ENCODE peak calls at places on chromosomes 3 and 15, in eight cellular contexts. X, D, R, M, L, H, A and Z are unnamed samples.

GRCh38 chr15:55823191-55823670 is 80.3 kb upstream of the PRTG start:
- DNase-seq in X (no peak), M (no peak), R (no peak), L (no peak), A (no peak), H (no peak), D (no peak), Z (no peak)

GRCh38 chr15:39358441-39359041 is 222.3 kb upstream of the THBS1 start:
- DNase-seq in R (peak), L (no peak), M (no peak), D (no peak), X (no peak), A (no peak), H (peak), Z (no peak)

GRCh38 chr3:196661400-196661799 is 21.9 kb downstream of the NRROS start:
- DNase-seq in L (peak), A (no peak), M (no peak), X (no peak), D (no peak), H (no peak), R (no peak), Z (no peak)

GRCh38 chr3:143975549-143976152 is 4.0 kb downstream of the DIPK2A start:
- DNase-seq in L (no peak), D (no peak), X (no peak), H (no peak), A (no peak), M (no peak), R (no peak), Z (no peak)

GRCh38 chr15:62068071-62068786 is 1.5 kb downstream of the C2CD4A start:
- DNase-seq in R (peak), L (no peak), M (peak), H (peak), D (no peak), X (no peak), A (peak), Z (peak)

GRCh38 chr3:189267981-189268613 is 96.3 kb downstream of the TPRG1 start:
- DNase-seq in A (peak), X (peak), L (no peak), H (no peak), M (peak), R (no peak), D (no peak), Z (no peak)

GRCh38 chr3:146493221-146493620 is 23.9 kb upstream of the PLSCR2 start:
- DNase-seq in L (no peak), D (no peak), H (no peak), A (no peak), R (no peak), X (no peak), M (no peak), Z (no peak)

GRCh38 chr15:40313531-40314398 is 6.0 kb upstream of the PLCB2 start:
- DNase-seq in R (peak), X (no peak), M (no peak), H (peak), D (no peak), L (no peak), A (no peak), Z (no peak)

GRCh38 chr3:30682434-30683155 is 76.2 kb downstream of the TGFBR2 start:
- DNase-seq in H (no peak), D (no peak), X (no peak), A (no peak), M (no peak), L (no peak), R (no peak), Z (no peak)

GRCh38 chr3:17845026-17845425 is 102.6 kb upstream of the TBC1D5 start:
- DNase-seq in A (no peak), D (no peak), L (no peak), R (no peak), H (no peak), M (no peak), X (no peak), Z (no peak)

GRCh38 chr15:74178326-74179100 is 5.0 kb downstream of the ISLR start:
- DNase-seq in A (no peak), X (no peak), L (peak), R (no peak), M (no peak), H (no peak), D (no peak), Z (no peak)

GRCh38 chr15:34214135-34214534 is 4.2 kb upstream of the KATNBL1 start:
- DNase-seq in L (no peak), A (no peak), M (peak), H (no peak), X (no peak), R (no peak), D (no peak), Z (no peak)

GRCh38 chr15:75349851-75350588 is 3.2 kb downstream of the NEIL1 start:
- DNase-seq in H (no peak), A (no peak), X (no peak), M (peak), R (peak), D (no peak), L (no peak), Z (no peak)

GRCh38 chr3:143826296-143826695 is 22.0 kb downstream of the SLC9A9 start:
- DNase-seq in X (no peak), L (no peak), A (no peak), D (no peak), R (no peak), H (no peak), M (no peak), Z (no peak)

GRCh38 chr3:42180901-42181300 is 85.1 kb downstream of the CCK start:
- DNase-seq in A (no peak), R (no peak), M (no peak), X (no peak), H (no peak), L (no peak), D (no peak), Z (no peak)

GRCh38 chr3:42066516-42067181 is 24.5 kb upstream of the TRAK1 start:
- DNase-seq in X (no peak), D (no peak), L (no peak), A (no peak), H (no peak), M (peak), R (no peak), Z (no peak)

GRCh38 chr3:179884136-179884535 is 152.6 kb downstream of the PEX5L start:
- DNase-seq in R (no peak), L (no peak), D (no peak), X (no peak), A (no peak), H (no peak), M (no peak), Z (no peak)

GRCh38 chr3:188772886-188773285 is 398.9 kb upstream of the TPRG1 start:
- DNase-seq in L (no peak), H (peak), X (no peak), A (no peak), D (no peak), M (no peak), R (peak), Z (no peak)

GRCh38 chr15:47383102-47383501 is 334.2 kb upstream of the SEMA6D start:
- DNase-seq in D (no peak), X (no peak), L (no peak), A (no peak), H (no peak), R (no peak), M (no peak), Z (no peak)

GRCh38 chr3:54897028-54897711 is 30.7 kb downstream of the LRTM1 start:
- DNase-seq in A (no peak), D (no peak), H (no peak), R (no peak), M (no peak), L (no peak), X (no peak), Z (no peak)

GRCh38 chr3:157335677-157336076 is 101.0 kb upstream of the PTX3 start:
- DNase-seq in R (no peak), A (peak), M (peak), L (no peak), D (no peak), H (no peak), X (no peak), Z (no peak)

GRCh38 chr3:184687363-184688049 is 24.4 kb downstream of the MAGEF1 start:
- DNase-seq in M (no peak), A (no peak), R (no peak), D (no peak), H (no peak), L (no peak), X (no peak), Z (no peak)

GRCh38 chr15:78619022-78619950 is 1.5 kb downstream of the CHRNA3 start:
- DNase-seq in M (peak), X (no peak), A (no peak), R (peak), L (no peak), H (no peak), D (no peak), Z (no peak)

GRCh38 chr3:20324664-20325478 is 138.9 kb upstream of the SGO1 start:
- DNase-seq in M (no peak), X (no peak), L (no peak), D (no peak), R (no peak), H (no peak), A (no peak), Z (no peak)

GRCh38 chr15:77013786-77014136 is 18.8 kb downstream of the PSTPIP1 start:
- DNase-seq in R (peak), L (no peak), D (no peak), H (no peak), A (no peak), M (no peak), X (peak), Z (no peak)

GRCh38 chr3:54621181-54621580 is 306.7 kb downstream of the LRTM1 start:
- DNase-seq in L (no peak), D (peak), A (no peak), M (no peak), R (no peak), X (no peak), H (no peak), Z (no peak)

GRCh38 chr15:51270706-51271105 is 67.7 kb downstream of the CYP19A1 start:
- DNase-seq in A (no peak), L (no peak), M (no peak), H (no peak), R (no peak), D (no peak), X (no peak), Z (no peak)

GRCh38 chr3:169272533-169272932 is 391.0 kb downstream of the MECOM start:
- DNase-seq in M (no peak), A (no peak), R (no peak), D (no peak), X (no peak), L (no peak), H (peak), Z (no peak)

GRCh38 chr15:38626443-38627050 is 61.9 kb upstream of the RASGRP1 start:
- DNase-seq in M (no peak), X (no peak), H (no peak), R (no peak), D (no peak), L (no peak), A (no peak), Z (no peak)

GRCh38 chr15:70775160-70775559 is 11.8 kb upstream of the UACA start:
- DNase-seq in A (no peak), X (no peak), L (no peak), H (no peak), M (no peak), D (no peak), R (no peak), Z (no peak)

GRCh38 chr3:21484323-21485154 is 266.5 kb downstream of the ZNF385D start:
- DNase-seq in L (no peak), A (peak), D (no peak), H (peak), M (peak), R (peak), X (no peak), Z (peak)

GRCh38 chr3:3603351-3603750 is 195.9 kb upstream of the LRRN1 start:
- DNase-seq in D (no peak), L (no peak), M (no peak), A (no peak), R (no peak), H (no peak), X (no peak), Z (no peak)

GRCh38 chr15:48385031-48385430 is 53.8 kb downstream of the DUT start:
- DNase-seq in X (no peak), L (no peak), D (no peak), H (no peak), R (no peak), A (no peak), M (no peak), Z (no peak)

GRCh38 chr3:158660711-158661110 is 11.7 kb downstream of the LXN start:
- DNase-seq in H (no peak), M (no peak), L (no peak), A (no peak), X (no peak), D (no peak), R (no peak), Z (no peak)

GRCh38 chr3:10945683-10946287 is 46.8 kb upstream of the SLC6A1 start:
- DNase-seq in M (peak), D (no peak), X (peak), R (peak), L (peak), A (peak), H (peak), Z (peak)

GRCh38 chr3:170811515-170811914 is 58.5 kb downstream of the RPL22L1 start:
- DNase-seq in X (no peak), A (no peak), R (no peak), M (no peak), D (no peak), L (no peak), H (no peak), Z (no peak)

GRCh38 chr15:23069496-23070166 is 30.3 kb upstream of the TUBGCP5 start:
- DNase-seq in X (peak), R (no peak), H (no peak), L (no peak), M (peak), A (peak), D (no peak), Z (no peak)
- TF ChIP-seq CTCF in X (peak), R (no peak), H (no peak), L (no peak), M (peak), A (peak), D (no peak), Z (no peak)

DNA sequence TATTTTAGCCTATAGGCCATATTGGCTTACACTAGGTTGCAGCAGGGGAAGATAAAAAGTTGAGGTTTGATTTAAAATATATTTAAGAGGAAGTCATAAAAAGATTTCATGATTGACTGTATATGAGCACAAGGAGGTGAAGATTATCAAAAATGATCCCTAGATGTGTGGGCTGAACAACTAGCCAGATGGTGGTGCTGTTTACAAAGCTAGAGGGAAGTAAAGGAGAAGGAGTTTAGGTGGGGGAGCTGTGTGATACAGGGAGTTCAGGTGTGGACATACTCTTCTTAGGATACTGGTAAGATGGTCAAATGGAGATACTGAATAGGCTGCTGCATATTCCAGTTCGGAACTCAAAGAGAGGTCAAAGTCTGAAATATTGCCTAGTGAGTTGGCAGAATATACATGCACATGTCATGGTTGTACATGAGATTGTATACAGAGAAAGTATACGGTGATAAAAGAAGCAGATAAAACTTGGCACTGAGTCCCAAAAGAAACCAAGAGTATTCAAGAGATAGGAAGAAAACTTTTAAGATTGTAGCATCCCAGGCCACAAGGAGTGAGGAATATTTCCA is 727.8 kb downstream of the NLGN1 start:
- DNase-seq in A (peak), X (peak), L (no peak), R (no peak), D (no peak), M (peak), H (no peak), Z (no peak)
- TF ChIP-seq CTCF in A (no peak), X (peak), L (no peak), R (no peak), D (peak), M (peak), H (no peak), Z (no peak)

GRCh38 chr3:39103324-39103693 is 4.1 kb downstream of the GORASP1 start:
- DNase-seq in A (no peak), X (no peak), M (peak), H (no peak), D (no peak), R (no peak), L (no peak), Z (no peak)
- TF ChIP-seq CTCF in A (no peak), X (peak), M (peak), H (no peak), D (no peak), R (no peak), L (no peak), Z (no peak)

DNA sequence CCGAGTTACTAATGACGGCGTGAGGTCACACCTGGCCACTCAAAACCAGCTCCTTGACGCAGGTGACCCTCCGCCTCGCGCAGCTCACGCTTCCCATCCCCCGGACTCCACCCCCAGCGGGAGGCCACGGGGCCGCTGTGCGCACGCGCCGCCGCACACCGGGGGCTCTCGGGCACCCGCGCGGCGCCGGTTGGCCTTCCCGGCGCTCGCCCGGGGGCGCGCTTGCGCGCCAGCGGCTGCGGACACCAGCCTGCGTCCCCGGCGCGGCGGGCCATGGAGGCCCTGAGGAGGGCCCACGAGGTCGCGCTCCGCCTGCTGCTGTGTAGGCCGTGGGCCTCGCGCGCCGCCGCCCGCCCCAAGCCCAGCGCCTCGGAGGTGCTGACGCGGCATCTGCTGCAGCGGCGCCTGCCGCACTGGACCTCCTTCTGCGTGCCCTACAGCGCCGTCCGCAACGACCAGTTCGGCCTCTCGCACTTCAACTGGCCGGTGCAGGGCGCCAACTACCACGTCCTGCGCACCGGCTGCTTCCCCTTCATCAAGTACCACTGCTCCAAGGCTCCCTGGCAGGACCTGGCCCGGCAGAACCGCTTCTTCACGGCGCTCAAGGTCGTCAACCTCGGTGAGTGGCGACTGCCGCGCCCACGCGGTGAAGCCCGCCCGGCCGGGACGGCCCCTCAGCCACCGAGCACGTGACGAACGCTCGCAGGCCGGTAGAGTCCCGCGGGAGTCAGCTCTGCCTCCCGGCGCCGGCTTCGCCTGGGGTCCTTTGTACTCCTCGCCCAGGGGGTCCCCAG is at the start of gene C15orf61:
- DNase-seq in A (peak), X (peak), H (peak), D (peak), L (peak), R (peak), M (peak), Z (peak)
- TF ChIP-seq CTCF in A (no peak), X (no peak), H (no peak), D (no peak), L (no peak), R (no peak), M (no peak), Z (no peak)

DNA sequence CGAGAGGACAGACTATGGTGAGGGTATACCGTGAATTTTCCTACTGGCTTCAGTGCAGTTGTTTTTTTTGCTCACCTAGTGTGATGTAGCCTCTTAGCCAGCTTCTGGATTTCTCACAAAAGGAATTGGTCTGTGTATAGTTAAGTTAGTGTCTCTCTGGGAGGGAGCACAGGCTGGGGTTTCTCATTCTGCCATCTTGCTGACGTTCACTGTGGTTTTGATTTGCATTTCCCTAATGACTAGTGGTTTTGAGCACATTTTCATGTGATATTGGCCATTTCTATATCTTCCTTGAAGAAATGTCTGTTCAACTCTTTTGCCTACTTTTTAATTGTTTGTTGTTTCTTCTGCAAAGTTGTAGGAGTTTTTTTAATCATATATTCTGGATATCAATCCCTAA is 2.2 kb upstream of the CD86 start:
- DNase-seq in R (no peak), A (no peak), D (no peak), L (no peak), H (no peak), X (no peak), M (no peak), Z (no peak)
- TF ChIP-seq CTCF in R (no peak), A (no peak), D (no peak), L (no peak), H (no peak), X (no peak), M (no peak), Z (no peak)

DNA sequence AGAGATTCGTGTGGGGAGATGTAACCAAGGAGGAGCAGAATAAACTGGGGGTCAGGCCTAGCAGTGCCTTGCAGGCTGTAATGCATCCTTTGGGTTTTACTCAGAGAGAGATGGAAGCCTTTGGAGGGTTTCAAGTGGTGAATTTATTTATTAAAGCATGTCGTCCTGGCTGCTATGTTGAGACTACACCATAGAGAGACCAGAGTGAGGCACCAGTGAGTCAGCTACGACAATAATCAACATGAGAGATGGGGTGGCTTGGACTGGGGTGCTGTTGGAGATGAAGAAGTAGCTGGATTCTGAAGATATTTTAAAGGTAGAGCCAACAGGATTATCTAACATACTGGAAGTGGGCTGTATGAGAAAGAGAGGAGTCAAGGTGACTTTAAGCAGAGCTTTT is 335.3 kb upstream of the ARHGEF26 start:
- DNase-seq in X (no peak), L (no peak), A (no peak), H (no peak), M (peak), D (no peak), R (no peak), Z (no peak)
- TF ChIP-seq CTCF in X (peak), L (no peak), A (no peak), H (no peak), M (peak), D (no peak), R (no peak), Z (no peak)

DNA sequence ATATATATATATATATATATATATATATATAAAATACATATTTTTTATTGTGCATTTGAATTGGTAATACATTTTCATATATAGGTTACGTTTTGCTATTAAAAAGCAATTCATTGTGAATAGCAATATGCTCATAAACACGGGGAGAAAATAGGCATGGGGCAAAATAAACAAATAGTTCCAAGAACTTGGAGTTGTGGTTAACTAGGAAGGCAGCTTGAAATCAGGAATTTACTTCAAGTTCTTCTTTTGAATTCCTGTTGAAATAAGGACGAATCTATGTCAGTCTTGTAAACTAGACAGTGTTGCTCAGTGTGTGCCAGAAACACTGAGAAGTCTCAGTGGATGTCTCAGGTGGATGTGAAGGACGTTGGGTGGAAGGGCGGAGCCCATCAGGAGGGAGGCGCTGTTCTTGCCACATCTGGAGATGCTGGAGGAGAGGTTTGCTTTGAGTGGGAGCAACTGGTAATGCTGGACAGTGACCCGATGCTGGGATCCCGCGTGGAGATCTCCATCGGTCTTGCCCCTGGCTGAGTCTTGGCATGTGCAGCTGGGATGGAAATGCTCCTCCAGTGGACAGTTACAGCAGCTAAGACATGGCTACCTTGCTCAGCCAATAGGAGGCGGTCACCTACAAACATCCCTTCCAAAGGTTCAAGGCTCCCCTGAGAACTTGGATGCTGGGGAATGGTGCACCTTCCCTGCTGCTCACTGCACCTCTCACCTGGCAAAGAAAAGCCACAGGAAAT is 2.5 kb downstream of the IL16 start:
- DNase-seq in H (no peak), D (no peak), M (no peak), X (no peak), A (no peak), R (no peak), L (no peak), Z (no peak)
- TF ChIP-seq CTCF in H (no peak), D (no peak), M (peak), X (no peak), A (no peak), R (no peak), L (no peak), Z (no peak)